ENCODE peak calls at places on chromosomes 16 and 17, in seven cellular contexts. One of them, this sample, is unnamed.

GRCh38 chr16:2686912-2687507 is 4.7 kb downstream of the KCTD5 start:
- DNase-seq in right cardiac atrium: peak; percentile 75
- DNase-seq in kidney glomerular epithelial cell: no peak
- DNase-seq in iris pigment epithelial cell: no peak
- DNase-seq in GM10248: peak; percentile 92
- DNase-seq in HT1080: no peak
- DNase-seq in NCI-H1417: no peak
- DNase-seq in this sample: no peak

GRCh38 chr16:35689764-35690163 is 2230.4 kb downstream of the TP53TG3F start:
- DNase-seq in right cardiac atrium: no peak
- DNase-seq in kidney glomerular epithelial cell: no peak
- DNase-seq in iris pigment epithelial cell: no peak
- DNase-seq in GM10248: no peak
- DNase-seq in HT1080: no peak
- DNase-seq in NCI-H1417: no peak
- DNase-seq in this sample: no peak

GRCh38 chr16:66020642-66021041 is 345.8 kb upstream of the CDH5 start:
- DNase-seq in right cardiac atrium: no peak
- DNase-seq in kidney glomerular epithelial cell: no peak
- DNase-seq in iris pigment epithelial cell: peak; percentile 68
- DNase-seq in GM10248: peak; percentile 19
- DNase-seq in HT1080: peak; percentile 36
- DNase-seq in NCI-H1417: no peak
- DNase-seq in this sample: no peak

GRCh38 chr16:3773663-3774062 is 56.3 kb upstream of the TRAP1 start:
- DNase-seq in right cardiac atrium: no peak
- DNase-seq in kidney glomerular epithelial cell: no peak
- DNase-seq in iris pigment epithelial cell: no peak
- DNase-seq in GM10248: no peak
- DNase-seq in HT1080: no peak
- DNase-seq in NCI-H1417: no peak
- DNase-seq in this sample: no peak

GRCh38 chr17:62807812-62808575 is at the start of gene MARCHF10:
- DNase-seq in right cardiac atrium: no peak
- DNase-seq in kidney glomerular epithelial cell: no peak
- DNase-seq in iris pigment epithelial cell: no peak
- DNase-seq in GM10248: peak; percentile 69
- DNase-seq in HT1080: no peak
- DNase-seq in NCI-H1417: peak; percentile 93
- DNase-seq in this sample: peak; percentile 40

GRCh38 chr16:89841275-89841674 is 13.0 kb downstream of the SPIRE2 start:
- DNase-seq in right cardiac atrium: no peak
- DNase-seq in kidney glomerular epithelial cell: no peak
- DNase-seq in iris pigment epithelial cell: no peak
- DNase-seq in GM10248: no peak
- DNase-seq in HT1080: no peak
- DNase-seq in NCI-H1417: no peak
- DNase-seq in this sample: no peak

GRCh38 chr17:18225562-18226283 is at the start of gene LLGL1:
- DNase-seq in right cardiac atrium: no peak
- DNase-seq in kidney glomerular epithelial cell: no peak
- DNase-seq in iris pigment epithelial cell: no peak
- DNase-seq in GM10248: no peak
- DNase-seq in HT1080: peak; percentile 24
- DNase-seq in NCI-H1417: peak; percentile 45
- DNase-seq in this sample: peak; percentile 18

GRCh38 chr16:80105160-80105559 is 435.6 kb upstream of the DYNLRB2 start:
- DNase-seq in right cardiac atrium: no peak
- DNase-seq in kidney glomerular epithelial cell: peak; percentile 17
- DNase-seq in iris pigment epithelial cell: no peak
- DNase-seq in GM10248: no peak
- DNase-seq in HT1080: peak; percentile 77
- DNase-seq in NCI-H1417: no peak
- DNase-seq in this sample: no peak

GRCh38 chr16:19168173-19169080 is at the start of gene SYT17:
- DNase-seq in right cardiac atrium: peak; percentile 81
- DNase-seq in kidney glomerular epithelial cell: no peak
- DNase-seq in iris pigment epithelial cell: no peak
- DNase-seq in GM10248: peak; percentile 47
- DNase-seq in HT1080: no peak
- DNase-seq in NCI-H1417: peak; percentile 81
- DNase-seq in this sample: peak; percentile 35

GRCh38 chr16:75372236-75372856 is 61.0 kb downstream of the CFDP1 start:
- DNase-seq in right cardiac atrium: no peak
- DNase-seq in kidney glomerular epithelial cell: no peak
- DNase-seq in iris pigment epithelial cell: peak; percentile 64
- DNase-seq in GM10248: no peak
- DNase-seq in HT1080: no peak
- DNase-seq in NCI-H1417: no peak
- DNase-seq in this sample: no peak

GRCh38 chr17:83151442-83152220 is 72.2 kb downstream of the METRNL start:
- DNase-seq in right cardiac atrium: no peak
- DNase-seq in kidney glomerular epithelial cell: peak; percentile 52
- DNase-seq in iris pigment epithelial cell: no peak
- DNase-seq in GM10248: no peak
- DNase-seq in HT1080: no peak
- DNase-seq in NCI-H1417: no peak
- DNase-seq in this sample: no peak

GRCh38 chr17:49832840-49833599 is 14.8 kb downstream of the TAC4 start:
- DNase-seq in right cardiac atrium: no peak
- DNase-seq in kidney glomerular epithelial cell: no peak
- DNase-seq in iris pigment epithelial cell: no peak
- DNase-seq in GM10248: no peak
- DNase-seq in HT1080: no peak
- DNase-seq in NCI-H1417: no peak
- DNase-seq in this sample: no peak

GRCh38 chr16:1150511-1150982 is 2.4 kb upstream of the CACNA1H start:
- DNase-seq in right cardiac atrium: no peak
- DNase-seq in kidney glomerular epithelial cell: no peak
- DNase-seq in iris pigment epithelial cell: peak; percentile 20
- DNase-seq in GM10248: no peak
- DNase-seq in HT1080: no peak
- DNase-seq in NCI-H1417: no peak
- DNase-seq in this sample: peak; percentile 44

GRCh38 chr16:8583199-8583598 is 7.1 kb downstream of the TMEM114 start:
- DNase-seq in right cardiac atrium: no peak
- DNase-seq in kidney glomerular epithelial cell: no peak
- DNase-seq in iris pigment epithelial cell: peak; percentile 70
- DNase-seq in GM10248: no peak
- DNase-seq in HT1080: peak; percentile 49
- DNase-seq in NCI-H1417: no peak
- DNase-seq in this sample: no peak

GRCh38 chr16:1530883-1531637 is 2.4 kb upstream of the TMEM204 start:
- DNase-seq in right cardiac atrium: peak; percentile 90
- DNase-seq in kidney glomerular epithelial cell: no peak
- DNase-seq in iris pigment epithelial cell: peak; percentile 66
- DNase-seq in GM10248: no peak
- DNase-seq in HT1080: no peak
- DNase-seq in NCI-H1417: no peak
- DNase-seq in this sample: no peak

GRCh38 chr16:89241187-89242003 is 23.9 kb downstream of the ZNF778 start:
- DNase-seq in right cardiac atrium: peak; percentile 90
- DNase-seq in kidney glomerular epithelial cell: peak; percentile 34
- DNase-seq in iris pigment epithelial cell: peak; percentile 82
- DNase-seq in GM10248: peak; percentile 81
- DNase-seq in HT1080: peak; percentile 71
- DNase-seq in NCI-H1417: peak; percentile 65
- DNase-seq in this sample: peak; percentile 81

GRCh38 chr16:49504626-49505025 is 131.0 kb downstream of the C16orf78 start:
- DNase-seq in right cardiac atrium: no peak
- DNase-seq in kidney glomerular epithelial cell: no peak
- DNase-seq in iris pigment epithelial cell: no peak
- DNase-seq in GM10248: no peak
- DNase-seq in HT1080: no peak
- DNase-seq in NCI-H1417: peak; percentile 8
- DNase-seq in this sample: no peak

GRCh38 chr16:88059701-88060386 is 108.6 kb downstream of the BANP start:
- DNase-seq in right cardiac atrium: no peak
- DNase-seq in kidney glomerular epithelial cell: no peak
- DNase-seq in iris pigment epithelial cell: no peak
- DNase-seq in GM10248: no peak
- DNase-seq in HT1080: no peak
- DNase-seq in NCI-H1417: no peak
- DNase-seq in this sample: no peak

GRCh38 chr17:40316571-40317344 is 7.8 kb downstream of the RARA start:
- DNase-seq in right cardiac atrium: peak; percentile 89
- DNase-seq in kidney glomerular epithelial cell: peak; percentile 65
- DNase-seq in iris pigment epithelial cell: peak; percentile 73
- DNase-seq in GM10248: no peak
- DNase-seq in HT1080: peak; percentile 68
- DNase-seq in NCI-H1417: no peak
- DNase-seq in this sample: no peak

GRCh38 chr17:15981208-15981607 is 18.3 kb downstream of the ZSWIM7 start:
- DNase-seq in right cardiac atrium: no peak
- DNase-seq in kidney glomerular epithelial cell: no peak
- DNase-seq in iris pigment epithelial cell: peak; percentile 52
- DNase-seq in GM10248: peak; percentile 60
- DNase-seq in HT1080: no peak
- DNase-seq in NCI-H1417: no peak
- DNase-seq in this sample: no peak

GRCh38 chr17:17205368-17206148 is 575 bp downstream of the PLD6 start:
- DNase-seq in right cardiac atrium: peak; percentile 78
- DNase-seq in kidney glomerular epithelial cell: peak; percentile 22
- DNase-seq in iris pigment epithelial cell: peak; percentile 68
- DNase-seq in GM10248: peak; percentile 89
- DNase-seq in HT1080: no peak
- DNase-seq in NCI-H1417: peak; percentile 50
- DNase-seq in this sample: peak; percentile 50

This sample was measured in NCI-H2171 treated with DMSO at 0.1 percent for 48 hours.